ENCODE peak calls at places on chromosomes 6 and 20, in nine cellular contexts. One of them, this sample, is unnamed.

GRCh38 chr6:34146801-34147592 is 1.1 kb upstream of the GRM4 start:
- DNase-seq in sigmoid colon: peak; percentile 21
- DNase-seq in HCT116: no peak
- DNase-seq in GM23338: no peak
- DNase-seq in GM12891: no peak
- DNase-seq in spleen: peak; percentile 62
- DNase-seq in suprapubic skin: no peak
- DNase-seq in GM12878: no peak
- DNase-seq in stomach: no peak
- DNase-seq in this sample: no peak

GRCh38 chr20:57260065-57260958 is 6.1 kb downstream of the BMP7 start:
- DNase-seq in stomach: no peak
- DNase-seq in sigmoid colon: no peak
- DNase-seq in spleen: no peak
- DNase-seq in HCT116: no peak
- DNase-seq in suprapubic skin: no peak
- DNase-seq in GM12891: no peak
- DNase-seq in GM23338: no peak
- DNase-seq in GM12878: no peak
- DNase-seq in this sample: no peak

GRCh38 chr6:143097224-143097795 is 36.6 kb downstream of the AIG1 start:
- DNase-seq in stomach: no peak
- DNase-seq in GM23338: no peak
- DNase-seq in GM12891: no peak
- DNase-seq in GM12878: no peak
- DNase-seq in HCT116: no peak
- DNase-seq in sigmoid colon: no peak
- DNase-seq in spleen: no peak
- DNase-seq in suprapubic skin: no peak
- DNase-seq in this sample: no peak

GRCh38 chr6:47852727-47853126 is 70.9 kb downstream of the OPN5 start:
- DNase-seq in spleen: no peak
- DNase-seq in stomach: no peak
- DNase-seq in HCT116: no peak
- DNase-seq in suprapubic skin: no peak
- DNase-seq in sigmoid colon: no peak
- DNase-seq in GM12878: no peak
- DNase-seq in GM12891: no peak
- DNase-seq in GM23338: no peak
- DNase-seq in this sample: no peak

GRCh38 chr6:84641076-84641475 is 123.3 kb downstream of the TBX18 start:
- DNase-seq in GM23338: no peak
- DNase-seq in HCT116: no peak
- DNase-seq in GM12878: no peak
- DNase-seq in sigmoid colon: no peak
- DNase-seq in stomach: no peak
- DNase-seq in suprapubic skin: no peak
- DNase-seq in spleen: no peak
- DNase-seq in GM12891: no peak
- DNase-seq in this sample: no peak

GRCh38 chr6:3825851-3826581 is 23.2 kb upstream of the FAM50B start:
- DNase-seq in suprapubic skin: peak; percentile 94
- DNase-seq in GM12891: no peak
- DNase-seq in sigmoid colon: peak; percentile 96
- DNase-seq in stomach: peak; percentile 92
- DNase-seq in GM12878: no peak
- DNase-seq in spleen: peak; percentile 81
- DNase-seq in HCT116: peak; percentile 81
- DNase-seq in GM23338: no peak
- DNase-seq in this sample: no peak

GRCh38 chr6:155472886-155473285 is 17.2 kb upstream of the NOX3 start:
- DNase-seq in GM12891: no peak
- DNase-seq in spleen: no peak
- DNase-seq in stomach: no peak
- DNase-seq in suprapubic skin: no peak
- DNase-seq in GM12878: no peak
- DNase-seq in sigmoid colon: no peak
- DNase-seq in HCT116: no peak
- DNase-seq in GM23338: no peak
- DNase-seq in this sample: no peak

GRCh38 chr6:166820483-166820882 is 135.9 kb downstream of the RNASET2 start:
- DNase-seq in GM12891: no peak
- DNase-seq in GM23338: no peak
- DNase-seq in GM12878: no peak
- DNase-seq in suprapubic skin: no peak
- DNase-seq in spleen: no peak
- DNase-seq in HCT116: no peak
- DNase-seq in stomach: no peak
- DNase-seq in sigmoid colon: no peak
- DNase-seq in this sample: no peak

GRCh38 chr6:158115102-158115501 is 53.0 kb downstream of the SERAC1 start:
- DNase-seq in sigmoid colon: no peak
- DNase-seq in HCT116: no peak
- DNase-seq in stomach: no peak
- DNase-seq in GM12878: no peak
- DNase-seq in spleen: no peak
- DNase-seq in GM12891: no peak
- DNase-seq in suprapubic skin: no peak
- DNase-seq in GM23338: no peak
- DNase-seq in this sample: no peak

GRCh38 chr6:5223309-5223708 is 37.4 kb downstream of the LYRM4 start:
- DNase-seq in sigmoid colon: no peak
- DNase-seq in HCT116: no peak
- DNase-seq in spleen: no peak
- DNase-seq in GM12891: no peak
- DNase-seq in GM12878: no peak
- DNase-seq in stomach: no peak
- DNase-seq in GM23338: no peak
- DNase-seq in suprapubic skin: no peak
- DNase-seq in this sample: no peak

GRCh38 chr6:29531668-29532067 is 27.9 kb downstream of the UBD start:
- DNase-seq in GM23338: no peak
- DNase-seq in GM12891: no peak
- DNase-seq in HCT116: no peak
- DNase-seq in spleen: no peak
- DNase-seq in sigmoid colon: no peak
- DNase-seq in suprapubic skin: no peak
- DNase-seq in GM12878: no peak
- DNase-seq in stomach: no peak
- DNase-seq in this sample: no peak

GRCh38 chr6:12595161-12595792 is 121.3 kb upstream of the PHACTR1 start:
- DNase-seq in GM12878: no peak
- DNase-seq in sigmoid colon: no peak
- DNase-seq in suprapubic skin: no peak
- DNase-seq in spleen: no peak
- DNase-seq in stomach: no peak
- DNase-seq in HCT116: no peak
- DNase-seq in GM12891: no peak
- DNase-seq in GM23338: no peak
- DNase-seq in this sample: no peak

GRCh38 chr6:4543596-4543995 is 232.6 kb upstream of the CDYL start:
- DNase-seq in HCT116: no peak
- DNase-seq in GM12878: no peak
- DNase-seq in spleen: no peak
- DNase-seq in sigmoid colon: no peak
- DNase-seq in suprapubic skin: no peak
- DNase-seq in stomach: no peak
- DNase-seq in GM23338: no peak
- DNase-seq in GM12891: no peak
- DNase-seq in this sample: no peak

GRCh38 chr6:71510057-71510713 is 221.6 kb downstream of the OGFRL1 start:
- DNase-seq in sigmoid colon: peak; percentile 74
- DNase-seq in GM12878: no peak
- DNase-seq in stomach: peak; percentile 43
- DNase-seq in HCT116: peak; percentile 27
- DNase-seq in GM23338: peak; percentile 77
- DNase-seq in spleen: peak; percentile 68
- DNase-seq in GM12891: no peak
- DNase-seq in suprapubic skin: peak; percentile 63
- DNase-seq in this sample: no peak

GRCh38 chr20:32190608-32191415 is 16.7 kb downstream of the PLAGL2 start:
- DNase-seq in suprapubic skin: no peak
- DNase-seq in spleen: no peak
- DNase-seq in GM12891: no peak
- DNase-seq in sigmoid colon: no peak
- DNase-seq in stomach: no peak
- DNase-seq in HCT116: no peak
- DNase-seq in GM23338: peak; percentile 66
- DNase-seq in GM12878: no peak
- DNase-seq in this sample: no peak

GRCh38 chr6:167094436-167094819 is 28.5 kb upstream of the CCR6 start:
- DNase-seq in GM12878: no peak
- DNase-seq in sigmoid colon: no peak
- DNase-seq in HCT116: no peak
- DNase-seq in suprapubic skin: no peak
- DNase-seq in GM12891: no peak
- DNase-seq in stomach: no peak
- DNase-seq in GM23338: no peak
- DNase-seq in spleen: no peak
- DNase-seq in this sample: no peak

GRCh38 chr6:130961148-130961547 is 101.9 kb downstream of the EPB41L2 start:
- DNase-seq in sigmoid colon: no peak
- DNase-seq in stomach: no peak
- DNase-seq in suprapubic skin: no peak
- DNase-seq in HCT116: no peak
- DNase-seq in GM12891: no peak
- DNase-seq in GM23338: no peak
- DNase-seq in spleen: no peak
- DNase-seq in GM12878: peak; percentile 57
- DNase-seq in this sample: no peak

GRCh38 chr6:107345398-107345797 is 114.0 kb downstream of the PDSS2 start:
- DNase-seq in HCT116: no peak
- DNase-seq in sigmoid colon: no peak
- DNase-seq in GM12878: no peak
- DNase-seq in GM12891: no peak
- DNase-seq in spleen: no peak
- DNase-seq in GM23338: no peak
- DNase-seq in suprapubic skin: no peak
- DNase-seq in stomach: no peak
- DNase-seq in this sample: peak; percentile 91

GRCh38 chr6:99354983-99355382 is 5.5 kb upstream of the FAXC start:
- DNase-seq in HCT116: no peak
- DNase-seq in stomach: no peak
- DNase-seq in spleen: no peak
- DNase-seq in GM12891: no peak
- DNase-seq in sigmoid colon: no peak
- DNase-seq in GM23338: no peak
- DNase-seq in GM12878: no peak
- DNase-seq in suprapubic skin: no peak
- DNase-seq in this sample: no peak

GRCh38 chr6:5537967-5538366 is 276.7 kb downstream of the FARS2 start:
- DNase-seq in GM12891: no peak
- DNase-seq in GM12878: no peak
- DNase-seq in GM23338: no peak
- DNase-seq in sigmoid colon: no peak
- DNase-seq in spleen: no peak
- DNase-seq in suprapubic skin: no peak
- DNase-seq in HCT116: no peak
- DNase-seq in stomach: no peak
- DNase-seq in this sample: no peak

GRCh38 chr6:151141685-151142084 is 98.1 kb upstream of the AKAP12 start:
- DNase-seq in sigmoid colon: no peak
- DNase-seq in spleen: no peak
- DNase-seq in suprapubic skin: no peak
- DNase-seq in stomach: no peak
- DNase-seq in GM12878: no peak
- DNase-seq in HCT116: no peak
- DNase-seq in GM23338: no peak
- DNase-seq in GM12891: no peak
- DNase-seq in this sample: peak; percentile 51

GRCh38 chr20:46477225-46477624 is 36.1 kb downstream of the ZNF334 start:
- DNase-seq in GM12878: no peak
- DNase-seq in GM12891: no peak
- DNase-seq in stomach: no peak
- DNase-seq in GM23338: no peak
- DNase-seq in spleen: no peak
- DNase-seq in HCT116: no peak
- DNase-seq in suprapubic skin: no peak
- DNase-seq in sigmoid colon: no peak
- DNase-seq in this sample: no peak

GRCh38 chr6:119620846-119621570 is 271.4 kb upstream of the MAN1A1 start:
- DNase-seq in GM12878: no peak
- DNase-seq in GM23338: no peak
- DNase-seq in stomach: no peak
- DNase-seq in sigmoid colon: no peak
- DNase-seq in HCT116: peak; percentile 37
- DNase-seq in spleen: no peak
- DNase-seq in suprapubic skin: no peak
- DNase-seq in GM12891: no peak
- DNase-seq in this sample: no peak
- TF ChIP-seq POLR2AphosphoS5 in GM12878: no peak
- TF ChIP-seq POLR2AphosphoS5 in GM23338: no peak
- TF ChIP-seq POLR2AphosphoS5 in stomach: no peak
- TF ChIP-seq POLR2AphosphoS5 in sigmoid colon: peak; percentile 39
- TF ChIP-seq POLR2AphosphoS5 in HCT116: no peak
- TF ChIP-seq POLR2AphosphoS5 in spleen: no peak
- TF ChIP-seq POLR2AphosphoS5 in suprapubic skin: no peak
- TF ChIP-seq POLR2AphosphoS5 in GM12891: no peak
- TF ChIP-seq POLR2AphosphoS5 in this sample: no peak

DNA sequence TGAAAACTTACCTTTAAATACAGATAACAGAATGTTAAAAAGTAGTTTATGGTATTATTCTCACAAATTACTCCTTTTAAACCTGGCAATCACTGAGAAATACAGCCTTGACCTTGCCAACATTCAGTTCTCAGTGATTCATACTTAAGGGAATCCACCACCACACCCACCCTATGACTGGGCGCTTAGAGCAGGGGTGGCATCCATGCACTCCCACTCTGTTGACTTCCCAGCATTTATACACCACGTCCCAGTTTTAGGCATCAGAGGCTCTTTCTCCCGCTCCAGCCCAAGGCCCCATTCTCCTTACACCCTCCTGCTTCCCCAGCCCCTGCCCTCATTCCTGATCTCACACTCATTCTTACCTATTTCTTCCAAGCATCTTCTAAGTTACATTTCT is 16.3 kb downstream of the TRAF3IP2 start:
- DNase-seq in suprapubic skin: no peak
- DNase-seq in GM12878: no peak
- DNase-seq in stomach: no peak
- DNase-seq in GM23338: no peak
- DNase-seq in HCT116: peak; percentile 80
- DNase-seq in GM12891: no peak
- DNase-seq in spleen: no peak
- DNase-seq in sigmoid colon: no peak
- DNase-seq in this sample: no peak
- TF ChIP-seq POLR2AphosphoS5 in suprapubic skin: peak; percentile 45
- TF ChIP-seq POLR2AphosphoS5 in GM12878: no peak
- TF ChIP-seq POLR2AphosphoS5 in stomach: no peak
- TF ChIP-seq POLR2AphosphoS5 in GM23338: no peak
- TF ChIP-seq POLR2AphosphoS5 in HCT116: peak; percentile 46
- TF ChIP-seq POLR2AphosphoS5 in GM12891: no peak
- TF ChIP-seq POLR2AphosphoS5 in spleen: no peak
- TF ChIP-seq POLR2AphosphoS5 in sigmoid colon: no peak
- TF ChIP-seq POLR2AphosphoS5 in this sample: no peak

GRCh38 chr20:21575167-21575566 is 61.3 kb upstream of the NKX2-2 start:
- DNase-seq in HCT116: no peak
- DNase-seq in spleen: no peak
- DNase-seq in stomach: no peak
- DNase-seq in GM12878: no peak
- DNase-seq in GM23338: no peak
- DNase-seq in suprapubic skin: no peak
- DNase-seq in sigmoid colon: no peak
- DNase-seq in GM12891: no peak
- DNase-seq in this sample: peak; percentile 98
- TF ChIP-seq POLR2AphosphoS5 in HCT116: no peak
- TF ChIP-seq POLR2AphosphoS5 in spleen: no peak
- TF ChIP-seq POLR2AphosphoS5 in stomach: no peak
- TF ChIP-seq POLR2AphosphoS5 in GM12878: no peak
- TF ChIP-seq POLR2AphosphoS5 in GM23338: no peak
- TF ChIP-seq POLR2AphosphoS5 in suprapubic skin: no peak
- TF ChIP-seq POLR2AphosphoS5 in sigmoid colon: no peak
- TF ChIP-seq POLR2AphosphoS5 in GM12891: no peak
- TF ChIP-seq POLR2AphosphoS5 in this sample: peak; percentile 53

GRCh38 chr6:43708857-43709653 is 21.5 kb upstream of the MRPS18A start:
- DNase-seq in spleen: no peak
- DNase-seq in HCT116: no peak
- DNase-seq in GM12891: no peak
- DNase-seq in stomach: no peak
- DNase-seq in GM23338: no peak
- DNase-seq in GM12878: no peak
- DNase-seq in suprapubic skin: no peak
- DNase-seq in sigmoid colon: peak; percentile 75
- DNase-seq in this sample: no peak
- TF ChIP-seq POLR2AphosphoS5 in spleen: no peak
- TF ChIP-seq POLR2AphosphoS5 in HCT116: no peak
- TF ChIP-seq POLR2AphosphoS5 in GM12891: no peak
- TF ChIP-seq POLR2AphosphoS5 in stomach: peak; percentile 12
- TF ChIP-seq POLR2AphosphoS5 in GM23338: no peak
- TF ChIP-seq POLR2AphosphoS5 in GM12878: no peak
- TF ChIP-seq POLR2AphosphoS5 in suprapubic skin: no peak
- TF ChIP-seq POLR2AphosphoS5 in sigmoid colon: peak; percentile 17
- TF ChIP-seq POLR2AphosphoS5 in this sample: no peak

This sample was measured in SK-N-MC.